ENCODE peak calls at places on chromosomes 6 and 20, in five cellular contexts. B is cardiac muscle cell, T is Panc1, S is body of pancreas, K is HCT116. A is an unnamed sample.

GRCh38 chr6:27478706-27479318 is 5.9 kb upstream of the ZNF184 start:
- DNase-seq in B (peak; percentile 76), T (peak; percentile 92), S (peak; percentile 90), K (peak; percentile 73), A (peak; percentile 86)

GRCh38 chr6:111759836-111760785 is 113.1 kb downstream of the FYN start:
- DNase-seq in B (no peak), T (no peak), S (no peak), K (no peak), A (no peak)

GRCh38 chr6:37137881-37138568 is 31.9 kb upstream of the PIM1 start:
- DNase-seq in B (no peak), T (no peak), S (no peak), K (no peak), A (peak; percentile 85)

GRCh38 chr20:62248890-62249560 is 10.7 kb downstream of the OSBPL2 start:
- DNase-seq in B (no peak), T (no peak), S (no peak), K (no peak), A (no peak)

GRCh38 chr6:22204153-22204552 is 92.7 kb downstream of the PRL start:
- DNase-seq in B (no peak), T (no peak), S (no peak), K (no peak), A (no peak)

GRCh38 chr6:19424853-19425252 is 412.3 kb upstream of the ID4 start:
- DNase-seq in B (no peak), T (no peak), S (no peak), K (no peak), A (no peak)

GRCh38 chr6:163415620-163416379 is 1.3 kb downstream of the QKI start:
- DNase-seq in B (peak; percentile 52), T (no peak), S (peak; percentile 50), K (no peak), A (no peak)

GRCh38 chr6:110628330-110628729 is 151.9 kb upstream of the SLC22A16 start:
- DNase-seq in B (no peak), T (no peak), S (no peak), K (no peak), A (no peak)

GRCh38 chr20:22535483-22535882 is 48.9 kb downstream of the FOXA2 start:
- DNase-seq in B (no peak), T (no peak), S (no peak), K (no peak), A (no peak)

GRCh38 chr6:19712998-19713397 is 124.2 kb upstream of the ID4 start:
- DNase-seq in B (no peak), T (no peak), S (no peak), K (no peak), A (no peak)

GRCh38 chr6:35544748-35545361 is 32.2 kb upstream of the TULP1 start:
- DNase-seq in B (no peak), T (no peak), S (no peak), K (no peak), A (no peak)

GRCh38 chr6:154815938-154816820 is 83.0 kb downstream of the SCAF8 start:
- DNase-seq in B (no peak), T (no peak), S (no peak), K (no peak), A (no peak)

GRCh38 chr6:127352519-127352918 is 9.1 kb upstream of the ECHDC1 start:
- DNase-seq in B (no peak), T (no peak), S (no peak), K (no peak), A (no peak)

GRCh38 chr6:126890055-126890454 is 228.4 kb upstream of the RSPO3 start:
- DNase-seq in B (peak; percentile 62), T (no peak), S (no peak), K (no peak), A (peak; percentile 14)

GRCh38 chr6:81166770-81167169 is 585.7 kb downstream of the TENT5A start:
- DNase-seq in B (no peak), T (no peak), S (no peak), K (no peak), A (no peak)

GRCh38 chr6:16752206-16752867 is 8.9 kb downstream of the ATXN1 start:
- DNase-seq in B (no peak), T (no peak), S (no peak), K (no peak), A (no peak)

GRCh38 chr6:145178391-145178790 is 556.9 kb downstream of the EPM2A start:
- DNase-seq in B (no peak), T (no peak), S (no peak), K (no peak), A (no peak)

GRCh38 chr6:105401247-105402089 is 1.4 kb downstream of the PREP start:
- DNase-seq in B (no peak), T (no peak), S (no peak), K (no peak), A (no peak)

GRCh38 chr6:155678361-155678760 is 222.7 kb upstream of the NOX3 start:
- DNase-seq in B (no peak), T (no peak), S (no peak), K (no peak), A (no peak)

GRCh38 chr6:96907498-96907897 is 9.8 kb upstream of the NDUFAF4 start:
- DNase-seq in B (no peak), T (no peak), S (no peak), K (no peak), A (no peak)

GRCh38 chr6:15551798-15552197 is 111.0 kb downstream of the DTNBP1 start:
- DNase-seq in B (peak; percentile 10), T (no peak), S (peak; percentile 21), K (no peak), A (no peak)

GRCh38 chr6:42142118-42142835 is at the start of gene C6orf132:
- DNase-seq in B (peak; percentile 70), T (no peak), S (peak; percentile 88), K (no peak), A (no peak)

GRCh38 chr6:109300874-109301273 is 81.4 kb downstream of the CD164 start:
- DNase-seq in B (no peak), T (no peak), S (no peak), K (no peak), A (no peak)

GRCh38 chr6:107330190-107330589 is 129.2 kb downstream of the PDSS2 start:
- DNase-seq in B (no peak), T (no peak), S (no peak), K (no peak), A (no peak)

GRCh38 chr6:150078788-150079187 is 9.9 kb upstream of the ULBP3 start:
- DNase-seq in B (no peak), T (no peak), S (no peak), K (no peak), A (no peak)

GRCh38 chr6:119313937-119314893 is 35.3 kb downstream of the MAN1A1 start:
- DNase-seq in B (peak; percentile 21), T (no peak), S (no peak), K (no peak), A (no peak)

GRCh38 chr20:16541226-16541625 is 32.0 kb downstream of the KIF16B start:
- DNase-seq in B (no peak), T (no peak), S (no peak), K (no peak), A (no peak)

GRCh38 chr20:37755665-37756064 is 61.8 kb downstream of the CTNNBL1 start:
- DNase-seq in B (peak; percentile 53), T (no peak), S (no peak), K (no peak), A (no peak)

GRCh38 chr6:55617272-55617671 is 38.3 kb upstream of the HMGCLL1 start:
- DNase-seq in B (peak; percentile 38), T (peak; percentile 13), S (no peak), K (peak; percentile 27), A (peak; percentile 23)

GRCh38 chr6:143775326-143775725 is 67.8 kb upstream of the LTV1 start:
- DNase-seq in B (no peak), T (no peak), S (no peak), K (no peak), A (no peak)

GRCh38 chr6:44246663-44247337 is at the start of gene HSP90AB1:
- DNase-seq in B (peak; percentile 97), T (peak; percentile 96), S (peak; percentile 98), K (peak; percentile 98), A (peak; percentile 97)

GRCh38 chr6:44247338-44248302 is 719 bp downstream of the HSP90AB1 start:
- DNase-seq in B (peak; percentile 71), T (no peak), S (peak; percentile 87), K (no peak), A (peak; percentile 74)

GRCh38 chr6:44249082-44249748 is 2.3 kb downstream of the HSP90AB1 start:
- DNase-seq in B (no peak), T (no peak), S (no peak), K (no peak), A (no peak)

GRCh38 chr6:44250067-44250717 is 3.3 kb downstream of the HSP90AB1 start:
- DNase-seq in B (no peak), T (no peak), S (no peak), K (no peak), A (no peak)

DNA sequence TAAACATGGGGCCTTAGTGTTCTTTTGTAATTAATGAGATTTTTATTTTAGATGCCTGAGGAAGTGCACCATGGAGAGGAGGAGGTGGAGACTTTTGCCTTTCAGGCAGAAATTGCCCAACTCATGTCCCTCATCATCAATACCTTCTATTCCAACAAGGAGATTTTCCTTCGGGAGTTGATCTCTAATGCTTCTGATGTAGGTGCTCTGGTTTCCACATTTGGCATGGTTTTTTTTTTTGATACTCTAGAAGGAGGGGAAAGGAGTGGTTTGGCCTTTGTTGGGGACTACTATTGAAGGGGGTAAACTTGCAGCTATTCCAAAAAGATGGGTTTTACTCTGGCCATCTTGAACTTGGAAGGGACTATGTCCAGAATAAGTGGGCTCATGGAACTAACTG is 1.7 kb downstream of the HSP90AB1 start:
- DNase-seq in B (no peak), T (no peak), S (no peak), K (no peak), A (no peak)
- H3K36me3 ChIP-seq in B (peaks cover 48% of the 10 kb centered on the region), T (peaks cover 59% of the 10 kb centered on the region), S (peaks cover 44% of the 10 kb centered on the region), K (peaks cover 64% of the 10 kb centered on the region), A (peaks cover 66% of the 10 kb centered on the region)

DNA sequence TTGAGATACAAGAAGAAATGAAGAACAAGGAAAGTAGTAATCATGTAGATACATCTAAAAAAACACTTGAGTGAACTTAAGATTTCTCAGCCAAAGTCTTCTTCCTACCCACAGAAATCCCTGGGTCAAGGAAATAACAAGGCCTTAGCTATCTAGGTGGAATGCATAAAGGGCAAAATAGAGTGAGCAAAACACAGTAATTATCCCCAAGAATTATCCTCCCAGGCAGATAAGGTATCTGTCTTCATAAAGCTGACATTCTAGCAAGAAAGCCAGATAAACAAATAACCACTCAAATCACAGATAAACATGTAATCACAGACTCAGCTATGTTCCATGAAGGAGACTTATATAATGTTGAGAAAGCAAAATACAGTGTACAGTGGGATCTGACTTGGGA is 136.9 kb upstream of the C6orf118 start:
- DNase-seq in B (no peak), T (no peak), S (no peak), K (no peak), A (no peak)
- H3K27me3 ChIP-seq in B (no peaks in the 10 kb centered on the region), T (no peaks in the 10 kb centered on the region), S (no peaks in the 10 kb centered on the region), K (no peaks in the 10 kb centered on the region), A (no peaks in the 10 kb centered on the region)

GRCh38 chr6:137213813-137214212 is 5.4 kb downstream of the IFNGR1 start:
- DNase-seq in B (no peak), T (no peak), S (no peak), K (no peak), A (no peak)
- H3K4me3 ChIP-seq in B (no peak overlapping the region), T (no peak overlapping the region), S (no peak overlapping the region), K (no peak overlapping the region), A (no peak overlapping the region)

DNA sequence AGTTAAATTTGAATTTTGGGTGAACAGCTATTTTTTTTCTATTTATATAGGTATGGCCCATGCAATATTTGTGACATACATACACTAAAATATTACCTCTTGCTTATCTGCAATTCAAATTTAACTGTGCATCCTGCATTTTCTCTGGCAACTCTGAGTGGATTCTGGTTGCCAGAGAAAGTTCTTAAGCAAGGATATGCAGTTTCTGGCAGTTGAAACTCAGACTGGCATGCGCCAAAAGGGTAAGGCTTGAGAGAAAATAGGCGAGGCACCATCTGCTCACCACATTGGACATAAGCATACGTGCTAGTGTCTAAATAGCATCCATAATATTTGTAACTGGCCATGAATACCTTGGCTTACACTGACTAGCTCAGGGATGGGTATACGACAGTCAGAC is 465.1 kb downstream of the DOK5 start:
- DNase-seq in B (no peak), T (no peak), S (no peak), K (no peak), A (no peak)
- H3K36me3 ChIP-seq in B (no peaks in the 10 kb centered on the region), T (no peaks in the 10 kb centered on the region), S (no peaks in the 10 kb centered on the region), K (no peaks in the 10 kb centered on the region), A (no peaks in the 10 kb centered on the region)

A was measured in HAP-1.